ENCODE peak calls at places on chromosome 18, in seven cellular contexts. F is T-helper 9 cell; A is activated T-helper 1 cell treated with anti-CD3 and anti-CD28 coated beads, Interleukin-2, amount 50 U/mL, for 16 hours; I is NCI-H1930; M is T-helper 2 cell; Y is RWPE1; G is AG20443. Q is an unnamed sample.
A peak's percentile ranks its signal among the peaks of the same experiment; 100 is the strongest.

GRCh38 chr18:79947054-79947755 is 4.2 kb downstream of the SLC66A2 start:
- DNase-seq in G (peak; percentile 42), F (no peak), A (no peak), M (no peak), I (no peak), Y (peak; percentile 36), Q (no peak)

GRCh38 chr18:5941869-5942268 is 46.5 kb upstream of the TMEM200C start:
- DNase-seq in M (no peak), I (no peak), A (no peak), F (no peak), Y (no peak), G (no peak), Q (no peak)

GRCh38 chr18:9918016-9918680 is 4.3 kb downstream of the VAPA start:
- DNase-seq in Y (peak; percentile 57), A (no peak), M (no peak), I (no peak), F (no peak), G (peak; percentile 14), Q (no peak)

GRCh38 chr18:48802543-48803428 is 148.0 kb downstream of the SMAD7 start:
- DNase-seq in F (no peak), G (no peak), A (no peak), Y (no peak), I (no peak), M (no peak), Q (no peak)

GRCh38 chr18:49491534-49491856 is 4.5 kb upstream of the C18orf32 start:
- DNase-seq in M (no peak), A (no peak), Y (no peak), F (no peak), I (no peak), G (no peak), Q (no peak)

GRCh38 chr18:505483-506122 is 5.1 kb upstream of the COLEC12 start:
- DNase-seq in G (no peak), M (no peak), A (no peak), F (no peak), Y (no peak), I (no peak), Q (no peak)

GRCh38 chr18:10168477-10168876 is 254.7 kb downstream of the VAPA start:
- DNase-seq in A (no peak), I (no peak), F (no peak), Y (no peak), M (no peak), G (no peak), Q (no peak)

GRCh38 chr18:46333371-46334199 is 229.4 kb downstream of the HAUS1 start:
- DNase-seq in I (peak; percentile 70), Y (peak; percentile 19), M (no peak), A (no peak), F (peak; percentile 6), G (peak; percentile 45), Q (no peak)

GRCh38 chr18:8084160-8084559 is 517.0 kb downstream of the PTPRM start:
- DNase-seq in Y (peak; percentile 68), I (peak; percentile 63), A (no peak), G (peak; percentile 42), F (no peak), M (no peak), Q (no peak)

GRCh38 chr18:35291166-35291565 is 1.1 kb upstream of the ZSCAN30 start:
- DNase-seq in I (no peak), Y (no peak), A (no peak), G (no peak), M (no peak), F (no peak), Q (no peak)

GRCh38 chr18:47110875-47111274 is 39.4 kb downstream of the HDHD2 start:
- DNase-seq in Y (no peak), F (no peak), M (no peak), G (no peak), A (no peak), I (no peak), Q (no peak)

GRCh38 chr18:56545539-56545938 is 92.9 kb downstream of the TXNL1 start:
- DNase-seq in I (no peak), F (no peak), M (no peak), A (no peak), G (no peak), Y (no peak), Q (no peak)

GRCh38 chr18:12904012-12904516 is 20.0 kb upstream of the PTPN2 start:
- DNase-seq in A (no peak), I (no peak), F (no peak), M (peak; percentile 13), Y (no peak), G (no peak), Q (peak; percentile 34)

GRCh38 chr18:23585007-23585871 is 1.1 kb downstream of the NPC1 start:
- DNase-seq in Y (peak; percentile 56), F (peak; percentile 4), M (peak; percentile 27), I (no peak), A (no peak), G (peak; percentile 25), Q (peak; percentile 15)